ENCODE peak calls at places on chromosomes 13 and 19, in four cellular contexts. D, P, R and V are unnamed samples.

GRCh38 chr19:30471441-30471840 is 99.3 kb downstream of the ZNF536 start:
- DNase-seq in R (no peak), P (no peak), D (no peak), V (no peak)

GRCh38 chr13:105806335-105806920 is 729.0 kb downstream of the EFNB2 start:
- DNase-seq in R (no peak), D (peak; percentile 19), P (peak; percentile 54), V (no peak)

GRCh38 chr19:54273811-54274210 is 7.1 kb downstream of the LILRB2 start:
- DNase-seq in P (no peak), R (no peak), D (no peak), V (no peak)

GRCh38 chr19:28103916-28104315 is 1109.0 kb downstream of the UQCRFS1 start:
- DNase-seq in D (no peak), R (no peak), P (no peak), V (no peak)

GRCh38 chr13:93231867-93232266 is 5.3 kb downstream of the GPC6 start:
- DNase-seq in P (peak; percentile 9), D (no peak), R (no peak), V (no peak)

GRCh38 chr13:25632166-25632888 is 260.6 kb downstream of the ATP8A2 start:
- DNase-seq in D (no peak), R (no peak), P (no peak), V (no peak)

GRCh38 chr19:1481893-1482360 is 2.9 kb upstream of the C19orf25 start:
- DNase-seq in R (no peak), D (no peak), P (no peak), V (peak; percentile 7)

GRCh38 chr13:33340631-33341030 is 55.1 kb upstream of the STARD13 start:
- DNase-seq in D (no peak), P (peak; percentile 61), R (no peak), V (no peak)

GRCh38 chr19:32346901-32347300 is 1.5 kb downstream of the ZNF507 start:
- DNase-seq in R (no peak), P (no peak), D (no peak), V (no peak)

GRCh38 chr13:40666905-40667621 is 622 bp upstream of the FOXO1 start:
- DNase-seq in R (peak; percentile 51), P (no peak), D (no peak), V (peak; percentile 57)

GRCh38 chr19:55635856-55636440 is 4.9 kb upstream of the ZNF580 start:
- DNase-seq in P (no peak), D (no peak), R (no peak), V (no peak)

GRCh38 chr13:48817166-48817802 is 158.4 kb upstream of the FNDC3A start:
- DNase-seq in R (no peak), P (peak; percentile 30), D (no peak), V (no peak)

GRCh38 chr19:47226426-47227346 is 4.3 kb downstream of the BBC3 start:
- DNase-seq in D (no peak), R (no peak), P (peak; percentile 74), V (no peak)

GRCh38 chr13:108033800-108034707 is 181.3 kb downstream of the LIG4 start:
- DNase-seq in D (no peak), P (peak; percentile 3), R (no peak), V (no peak)

GRCh38 chr19:4264812-4265211 is 14.3 kb upstream of the SHD start:
- DNase-seq in P (no peak), R (no peak), D (no peak), V (peak; percentile 5)

GRCh38 chr19:40625406-40626120 is 24.4 kb downstream of the LTBP4 start:
- DNase-seq in D (no peak), R (no peak), P (no peak), V (no peak)

GRCh38 chr19:1213391-1214286 is 8.1 kb downstream of the STK11 start:
- DNase-seq in D (peak; percentile 73), P (peak; percentile 71), R (no peak), V (no peak)

GRCh38 chr19:23957660-23958281 is 43.1 kb downstream of the ZNF726 start:
- DNase-seq in D (peak; percentile 83), P (peak; percentile 46), R (no peak), V (no peak)

GRCh38 chr13:112748947-112749346 is 59.1 kb downstream of the ATP11A start:
- DNase-seq in P (no peak), D (no peak), R (no peak), V (no peak)

GRCh38 chr13:110354715-110355473 is 47.8 kb downstream of the COL4A2 start:
- DNase-seq in D (no peak), P (no peak), R (no peak), V (no peak)

GRCh38 chr13:78239681-78240080 is 321.1 kb upstream of the EDNRB start:
- DNase-seq in D (no peak), P (no peak), R (no peak), V (no peak)

GRCh38 chr19:29927944-29928669 is 13.9 kb upstream of the URI1 start:
- DNase-seq in P (no peak), R (no peak), D (no peak), V (no peak)

GRCh38 chr13:35818577-35819165 is 312.5 kb downstream of the DCLK1 start:
- DNase-seq in R (no peak), D (no peak), P (peak; percentile 71), V (no peak)

GRCh38 chr19:33469171-33470039 is 52.2 kb downstream of the PEPD start:
- DNase-seq in D (no peak), P (no peak), R (no peak), V (no peak)

GRCh38 chr13:114148521-114148855 is 16.1 kb upstream of the RASA3 start:
- DNase-seq in R (no peak), D (no peak), P (no peak), V (peak; percentile 4)

GRCh38 chr19:39818626-39819097 is 15.3 kb downstream of the DYRK1B start:
- DNase-seq in P (no peak), R (no peak), D (no peak), V (no peak)

GRCh38 chr19:14439014-14439413 is 5.9 kb downstream of the PKN1 start:
- DNase-seq in P (no peak), D (no peak), R (no peak), V (no peak)

DNA sequence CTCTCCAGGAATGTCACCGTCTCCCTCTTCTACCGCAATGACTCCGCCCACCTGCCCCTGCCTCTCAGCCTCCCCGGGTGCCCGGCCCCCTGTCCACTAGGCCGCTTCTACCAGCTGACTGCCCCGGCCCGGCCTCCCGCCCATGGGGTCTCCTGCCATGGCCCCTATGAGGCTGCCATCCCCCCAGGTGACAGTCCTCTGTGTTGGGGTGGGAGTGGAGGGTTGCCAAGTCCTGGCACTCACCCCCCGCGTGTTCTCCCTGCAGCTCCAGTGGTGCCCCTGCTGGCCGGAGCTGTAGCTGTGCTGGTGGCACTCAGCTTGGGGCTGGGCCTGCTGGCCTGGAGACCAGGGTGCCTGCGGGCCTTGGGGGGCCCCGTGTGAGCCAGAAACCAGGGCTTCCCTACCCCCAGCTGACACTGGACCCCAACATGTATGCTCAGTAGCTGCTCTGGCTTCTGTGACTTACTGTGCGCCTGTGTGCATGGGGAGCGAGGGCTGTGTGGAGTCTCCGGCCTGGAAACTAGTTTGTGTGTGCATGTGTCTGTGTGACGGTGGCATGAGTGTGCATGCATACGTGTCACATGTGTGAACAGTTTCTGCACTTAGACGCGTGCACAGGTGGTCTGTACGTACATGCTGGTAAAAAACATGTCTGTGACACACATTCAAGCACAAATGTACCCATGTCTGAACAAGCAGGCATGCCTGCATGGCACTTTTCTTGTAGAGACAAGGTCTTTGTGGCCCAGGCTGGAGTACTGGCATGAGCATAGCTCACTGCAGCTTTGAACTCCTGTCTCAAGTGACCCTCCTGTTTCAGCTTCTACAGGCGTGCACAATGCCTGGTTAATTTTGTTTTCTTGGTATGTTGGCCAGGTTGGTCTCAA is 4.8 kb downstream of the ACP4 start:
- DNase-seq in P (no peak), R (no peak), D (no peak), V (no peak)
- TF ChIP-seq CTCF in P (peak; percentile 27), R (peak; percentile 18), D (peak; percentile 49), V (no peak)

DNA sequence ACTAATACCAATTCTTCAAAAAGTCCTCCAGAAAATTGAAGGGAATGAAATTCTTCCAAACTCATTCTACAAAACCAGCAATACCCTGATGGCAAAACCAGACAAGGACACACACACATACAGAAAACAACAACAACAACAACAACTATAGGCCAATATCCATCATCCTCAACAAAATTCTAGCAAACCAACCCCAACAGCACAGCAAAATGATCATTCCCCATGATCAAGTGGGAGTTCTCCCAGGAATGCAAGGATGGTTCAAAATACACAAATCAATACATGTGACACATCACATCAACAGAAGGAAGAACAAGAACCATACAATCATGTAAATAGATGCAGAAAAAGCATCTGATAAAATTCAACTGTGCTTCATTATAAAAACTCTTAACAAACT is 18.7 kb upstream of the ZNF181 start:
- DNase-seq in P (no peak), D (no peak), R (no peak), V (no peak)
- TF ChIP-seq CTCF in P (no peak), D (no peak), R (no peak), V (no peak)

GRCh38 chr19:18672606-18673337 is 10.7 kb upstream of the CRTC1 start:
- DNase-seq in P (peak; percentile 49), D (no peak), R (no peak), V (no peak)
- TF ChIP-seq CTCF in P (peak; percentile 50), D (peak; percentile 59), R (no peak), V (no peak)

GRCh38 chr19:18342090-18342632 is 1.8 kb downstream of the PGPEP1 start:
- DNase-seq in R (no peak), P (no peak), D (no peak), V (no peak)

GRCh38 chr19:18339703-18340102 is 695 bp upstream of the PGPEP1 start:
- DNase-seq in P (peak; percentile 40), R (no peak), D (no peak), V (no peak)

GRCh38 chr19:18338471-18339001 is 1.9 kb upstream of the PGPEP1 start:
- DNase-seq in P (no peak), R (no peak), D (no peak), V (no peak)

GRCh38 chr19:18340237-18340989 is at the start of gene PGPEP1:
- DNase-seq in D (no peak), R (peak; percentile 56), P (peak; percentile 59), V (peak; percentile 92)

DNA sequence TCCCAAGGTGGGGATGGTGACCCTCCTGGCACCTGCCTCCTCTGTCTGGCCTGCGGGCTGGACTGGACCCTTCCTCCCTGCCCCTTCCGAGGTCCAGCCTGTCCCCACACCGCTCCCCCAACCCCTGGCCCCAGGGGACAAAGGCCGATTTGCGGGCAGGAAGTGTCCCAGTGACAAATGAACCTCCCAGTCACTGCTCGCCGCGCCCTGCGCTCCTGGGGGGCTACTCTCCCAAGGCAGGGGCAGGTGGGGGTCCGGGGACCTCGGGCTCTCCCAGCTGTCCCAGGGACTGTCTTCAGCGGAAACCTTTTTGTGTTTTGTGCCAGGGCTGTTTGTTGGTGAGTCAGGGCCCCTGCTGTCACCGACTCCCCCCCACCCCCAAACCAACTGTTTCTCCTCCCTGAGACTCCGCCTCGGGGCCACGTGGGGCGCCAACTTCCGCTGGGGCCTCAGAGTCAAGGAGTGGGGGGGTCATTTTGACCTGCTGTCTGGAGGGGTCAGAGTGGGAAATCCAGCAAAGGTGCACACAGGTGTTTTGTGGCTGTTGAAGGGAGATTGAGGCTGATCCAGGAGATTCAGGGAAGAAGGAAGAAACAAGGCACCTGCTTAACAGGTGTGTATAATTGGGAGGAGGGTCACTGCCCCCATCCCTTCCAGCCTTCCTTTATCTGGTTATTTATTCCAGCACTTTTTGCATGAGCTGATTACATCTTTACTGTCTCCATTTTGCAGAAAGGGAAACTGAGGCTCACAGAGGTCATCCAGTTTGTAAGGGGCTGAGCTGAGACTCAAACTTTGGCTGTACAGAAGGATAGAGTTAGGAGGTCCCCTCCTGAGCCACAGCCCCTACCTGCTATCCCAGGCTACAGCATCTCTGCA is 831 bp downstream of the PGPEP1 start:
- DNase-seq in R (peak; percentile 21), D (no peak), P (peak; percentile 50), V (no peak)
- TF ChIP-seq CTCF in R (no peak), D (no peak), P (no peak), V (no peak)